ENCODE peak calls at places on chromosomes 7 and 10, in eight cellular contexts. One of them, this sample, is unnamed.

GRCh38 chr7:92633211-92633906 is 43.2 kb upstream of the FAM133B start:
- DNase-seq in endothelial cell: peak
- DNase-seq in frontal cortex: no peak
- DNase-seq in activated gamma-delta T cell treated with Interleukin-2 at 50 U/mL for 16 hours: peak
- DNase-seq in AG10803: peak
- DNase-seq in iris pigment epithelial cell: peak
- DNase-seq in left cardiac atrium: no peak
- DNase-seq in naive thymus-derived CD4-positive, alpha-beta T cell: no peak
- DNase-seq in this sample: peak

GRCh38 chr7:16564909-16565426 is 38.3 kb downstream of the LRRC72 start:
- DNase-seq in endothelial cell: no peak
- DNase-seq in naive thymus-derived CD4-positive, alpha-beta T cell: no peak
- DNase-seq in iris pigment epithelial cell: peak
- DNase-seq in left cardiac atrium: no peak
- DNase-seq in activated gamma-delta T cell treated with Interleukin-2 at 50 U/mL for 16 hours: no peak
- DNase-seq in AG10803: peak
- DNase-seq in frontal cortex: no peak
- DNase-seq in this sample: peak

GRCh38 chr10:76583711-76584161 is 1053.9 kb downstream of the KCNMA1 start:
- DNase-seq in frontal cortex: no peak
- DNase-seq in left cardiac atrium: no peak
- DNase-seq in endothelial cell: no peak
- DNase-seq in iris pigment epithelial cell: peak
- DNase-seq in AG10803: peak
- DNase-seq in activated gamma-delta T cell treated with Interleukin-2 at 50 U/mL for 16 hours: no peak
- DNase-seq in naive thymus-derived CD4-positive, alpha-beta T cell: no peak
- DNase-seq in this sample: peak

GRCh38 chr7:99752354-99752753 is 17.4 kb upstream of the CYP3A7 start:
- DNase-seq in left cardiac atrium: no peak
- DNase-seq in activated gamma-delta T cell treated with Interleukin-2 at 50 U/mL for 16 hours: no peak
- DNase-seq in endothelial cell: no peak
- DNase-seq in naive thymus-derived CD4-positive, alpha-beta T cell: no peak
- DNase-seq in frontal cortex: no peak
- DNase-seq in iris pigment epithelial cell: peak
- DNase-seq in AG10803: peak
- DNase-seq in this sample: peak

GRCh38 chr7:74372511-74373111 is 81.1 kb upstream of the GTF2IRD1 start:
- DNase-seq in frontal cortex: peak
- DNase-seq in naive thymus-derived CD4-positive, alpha-beta T cell: no peak
- DNase-seq in AG10803: no peak
- DNase-seq in left cardiac atrium: peak
- DNase-seq in iris pigment epithelial cell: no peak
- DNase-seq in endothelial cell: peak
- DNase-seq in activated gamma-delta T cell treated with Interleukin-2 at 50 U/mL for 16 hours: no peak
- DNase-seq in this sample: peak

GRCh38 chr10:77533156-77533886 is 104.3 kb downstream of the KCNMA1 start:
- DNase-seq in AG10803: no peak
- DNase-seq in naive thymus-derived CD4-positive, alpha-beta T cell: no peak
- DNase-seq in left cardiac atrium: no peak
- DNase-seq in frontal cortex: no peak
- DNase-seq in activated gamma-delta T cell treated with Interleukin-2 at 50 U/mL for 16 hours: no peak
- DNase-seq in endothelial cell: no peak
- DNase-seq in iris pigment epithelial cell: no peak
- DNase-seq in this sample: no peak

GRCh38 chr7:18356195-18356645 is 139.3 kb upstream of the HDAC9 start:
- DNase-seq in naive thymus-derived CD4-positive, alpha-beta T cell: no peak
- DNase-seq in iris pigment epithelial cell: peak
- DNase-seq in frontal cortex: no peak
- DNase-seq in activated gamma-delta T cell treated with Interleukin-2 at 50 U/mL for 16 hours: no peak
- DNase-seq in left cardiac atrium: no peak
- DNase-seq in AG10803: peak
- DNase-seq in endothelial cell: no peak
- DNase-seq in this sample: peak

GRCh38 chr7:155533827-155534690 is 12.3 kb downstream of the CNPY1 start:
- DNase-seq in naive thymus-derived CD4-positive, alpha-beta T cell: no peak
- DNase-seq in frontal cortex: no peak
- DNase-seq in AG10803: no peak
- DNase-seq in activated gamma-delta T cell treated with Interleukin-2 at 50 U/mL for 16 hours: no peak
- DNase-seq in left cardiac atrium: no peak
- DNase-seq in iris pigment epithelial cell: peak
- DNase-seq in endothelial cell: peak
- DNase-seq in this sample: no peak

GRCh38 chr7:12889391-12889790 is 202.0 kb downstream of the ARL4A start:
- DNase-seq in AG10803: peak
- DNase-seq in endothelial cell: no peak
- DNase-seq in frontal cortex: no peak
- DNase-seq in naive thymus-derived CD4-positive, alpha-beta T cell: no peak
- DNase-seq in activated gamma-delta T cell treated with Interleukin-2 at 50 U/mL for 16 hours: no peak
- DNase-seq in iris pigment epithelial cell: peak
- DNase-seq in left cardiac atrium: no peak
- DNase-seq in this sample: peak

GRCh38 chr10:1130995-1131790 is 75.0 kb downstream of the WDR37 start:
- DNase-seq in naive thymus-derived CD4-positive, alpha-beta T cell: no peak
- DNase-seq in AG10803: no peak
- DNase-seq in activated gamma-delta T cell treated with Interleukin-2 at 50 U/mL for 16 hours: no peak
- DNase-seq in endothelial cell: no peak
- DNase-seq in iris pigment epithelial cell: no peak
- DNase-seq in left cardiac atrium: no peak
- DNase-seq in frontal cortex: no peak
- DNase-seq in this sample: no peak

GRCh38 chr7:77538186-77538907 is 1.3 kb downstream of the PTPN12 start:
- DNase-seq in AG10803: peak
- DNase-seq in iris pigment epithelial cell: peak
- DNase-seq in left cardiac atrium: peak
- DNase-seq in activated gamma-delta T cell treated with Interleukin-2 at 50 U/mL for 16 hours: no peak
- DNase-seq in naive thymus-derived CD4-positive, alpha-beta T cell: no peak
- DNase-seq in frontal cortex: peak
- DNase-seq in endothelial cell: peak
- DNase-seq in this sample: peak

GRCh38 chr10:43259248-43259980 is 7.5 kb downstream of the RASGEF1A start:
- DNase-seq in endothelial cell: no peak
- DNase-seq in frontal cortex: no peak
- DNase-seq in activated gamma-delta T cell treated with Interleukin-2 at 50 U/mL for 16 hours: no peak
- DNase-seq in left cardiac atrium: no peak
- DNase-seq in AG10803: no peak
- DNase-seq in naive thymus-derived CD4-positive, alpha-beta T cell: no peak
- DNase-seq in iris pigment epithelial cell: no peak
- DNase-seq in this sample: no peak

GRCh38 chr7:112334366-112334765 is 115.9 kb upstream of the IFRD1 start:
- DNase-seq in left cardiac atrium: no peak
- DNase-seq in frontal cortex: no peak
- DNase-seq in endothelial cell: no peak
- DNase-seq in iris pigment epithelial cell: peak
- DNase-seq in naive thymus-derived CD4-positive, alpha-beta T cell: no peak
- DNase-seq in AG10803: no peak
- DNase-seq in activated gamma-delta T cell treated with Interleukin-2 at 50 U/mL for 16 hours: no peak
- DNase-seq in this sample: no peak

GRCh38 chr7:94276046-94276445 is 118.6 kb upstream of the COL1A2 start:
- DNase-seq in frontal cortex: no peak
- DNase-seq in iris pigment epithelial cell: no peak
- DNase-seq in activated gamma-delta T cell treated with Interleukin-2 at 50 U/mL for 16 hours: no peak
- DNase-seq in endothelial cell: no peak
- DNase-seq in AG10803: no peak
- DNase-seq in naive thymus-derived CD4-positive, alpha-beta T cell: no peak
- DNase-seq in left cardiac atrium: peak
- DNase-seq in this sample: peak

GRCh38 chr10:30048768-30049507 is 10.4 kb downstream of the JCAD start:
- DNase-seq in activated gamma-delta T cell treated with Interleukin-2 at 50 U/mL for 16 hours: no peak
- DNase-seq in iris pigment epithelial cell: no peak
- DNase-seq in left cardiac atrium: no peak
- DNase-seq in AG10803: no peak
- DNase-seq in endothelial cell: peak
- DNase-seq in naive thymus-derived CD4-positive, alpha-beta T cell: no peak
- DNase-seq in frontal cortex: no peak
- DNase-seq in this sample: no peak

GRCh38 chr10:29734640-29734979 is 99.8 kb upstream of the SVIL start:
- DNase-seq in AG10803: no peak
- DNase-seq in frontal cortex: no peak
- DNase-seq in activated gamma-delta T cell treated with Interleukin-2 at 50 U/mL for 16 hours: no peak
- DNase-seq in naive thymus-derived CD4-positive, alpha-beta T cell: no peak
- DNase-seq in endothelial cell: no peak
- DNase-seq in left cardiac atrium: no peak
- DNase-seq in iris pigment epithelial cell: no peak
- DNase-seq in this sample: peak

GRCh38 chr10:110931769-110932381 is 12.5 kb downstream of the SHOC2 start:
- DNase-seq in left cardiac atrium: no peak
- DNase-seq in AG10803: no peak
- DNase-seq in activated gamma-delta T cell treated with Interleukin-2 at 50 U/mL for 16 hours: no peak
- DNase-seq in endothelial cell: no peak
- DNase-seq in iris pigment epithelial cell: no peak
- DNase-seq in naive thymus-derived CD4-positive, alpha-beta T cell: no peak
- DNase-seq in frontal cortex: no peak
- DNase-seq in this sample: peak

GRCh38 chr10:58645762-58646161 is 133.1 kb downstream of the BICC1 start:
- DNase-seq in left cardiac atrium: no peak
- DNase-seq in activated gamma-delta T cell treated with Interleukin-2 at 50 U/mL for 16 hours: no peak
- DNase-seq in frontal cortex: no peak
- DNase-seq in endothelial cell: no peak
- DNase-seq in naive thymus-derived CD4-positive, alpha-beta T cell: no peak
- DNase-seq in AG10803: peak
- DNase-seq in iris pigment epithelial cell: no peak
- DNase-seq in this sample: peak

GRCh38 chr10:26696786-26697162 is 727 bp upstream of the PDSS1 start:
- DNase-seq in AG10803: no peak
- DNase-seq in endothelial cell: no peak
- DNase-seq in iris pigment epithelial cell: no peak
- DNase-seq in left cardiac atrium: no peak
- DNase-seq in naive thymus-derived CD4-positive, alpha-beta T cell: no peak
- DNase-seq in activated gamma-delta T cell treated with Interleukin-2 at 50 U/mL for 16 hours: no peak
- DNase-seq in frontal cortex: no peak
- DNase-seq in this sample: no peak

GRCh38 chr10:67864560-67865371 is 19.7 kb upstream of the SIRT1 start:
- DNase-seq in left cardiac atrium: no peak
- DNase-seq in AG10803: no peak
- DNase-seq in endothelial cell: no peak
- DNase-seq in iris pigment epithelial cell: no peak
- DNase-seq in naive thymus-derived CD4-positive, alpha-beta T cell: no peak
- DNase-seq in frontal cortex: no peak
- DNase-seq in activated gamma-delta T cell treated with Interleukin-2 at 50 U/mL for 16 hours: no peak
- DNase-seq in this sample: no peak

GRCh38 chr10:110346914-110347313 is 42.2 kb upstream of the SMNDC1 start:
- DNase-seq in activated gamma-delta T cell treated with Interleukin-2 at 50 U/mL for 16 hours: no peak
- DNase-seq in endothelial cell: no peak
- DNase-seq in naive thymus-derived CD4-positive, alpha-beta T cell: no peak
- DNase-seq in left cardiac atrium: no peak
- DNase-seq in AG10803: no peak
- DNase-seq in iris pigment epithelial cell: no peak
- DNase-seq in frontal cortex: no peak
- DNase-seq in this sample: no peak

This sample was measured in mesenchymal stem cell.